ENCODE peak calls at places on chromosomes 6 and 20, in seven cellular contexts. I is B cell, V is fibroblast of the aortic adventitia, Q is A549, C is endodermal cell, L is heart left ventricle, G is GM12864. N is an unnamed sample.

GRCh38 chr6:170037541-170038250 is 253.2 kb downstream of the DLL1 start:
- DNase-seq in I (no peak), V (no peak), Q (no peak), C (no peak), L (no peak), G (no peak), N (no peak)

GRCh38 chr20:61886721-61887658 is 178.7 kb downstream of the TAF4 start:
- DNase-seq in I (peak; percentile 17), V (peak; percentile 30), Q (peak; percentile 57), C (peak; percentile 84), L (peak; percentile 60), G (no peak), N (no peak)

GRCh38 chr6:119172813-119173212 is 94.3 kb upstream of the FAM184A start:
- DNase-seq in I (no peak), V (no peak), Q (no peak), C (no peak), L (no peak), G (no peak), N (no peak)

GRCh38 chr6:107822154-107823046 is 1.7 kb downstream of the SCML4 start:
- DNase-seq in I (peak; percentile 69), V (no peak), Q (no peak), C (peak; percentile 35), L (no peak), G (peak; percentile 41), N (peak; percentile 64)

GRCh38 chr6:52089758-52090348 is 2.4 kb upstream of the PKHD1 start:
- DNase-seq in I (no peak), V (no peak), Q (no peak), C (no peak), L (no peak), G (no peak), N (no peak)

GRCh38 chr6:30898750-30899360 is 9.2 kb upstream of the GTF2H4 start:
- DNase-seq in I (no peak), V (no peak), Q (no peak), C (no peak), L (no peak), G (no peak), N (no peak)

GRCh38 chr6:45655630-45656422 is 278.1 kb upstream of the SUPT3H start:
- DNase-seq in I (no peak), V (peak; percentile 98), Q (peak; percentile 82), C (no peak), L (no peak), G (no peak), N (no peak)

GRCh38 chr6:139710578-139710977 is 336.1 kb upstream of the CITED2 start:
- DNase-seq in I (no peak), V (peak; percentile 43), Q (no peak), C (no peak), L (no peak), G (no peak), N (no peak)

GRCh38 chr6:28880894-28881780 is 42.6 kb downstream of the TRIM27 start:
- DNase-seq in I (peak; percentile 64), V (peak; percentile 85), Q (peak; percentile 74), C (peak; percentile 94), L (peak; percentile 69), G (no peak), N (peak; percentile 67)

GRCh38 chr6:126143650-126144260 is 157.4 kb downstream of the TRMT11 start:
- DNase-seq in I (no peak), V (peak; percentile 65), Q (no peak), C (no peak), L (no peak), G (no peak), N (no peak)

GRCh38 chr6:155481215-155481614 is 25.6 kb upstream of the NOX3 start:
- DNase-seq in I (no peak), V (peak; percentile 64), Q (no peak), C (no peak), L (no peak), G (no peak), N (no peak)

GRCh38 chr20:42752620-42753019 is 437.1 kb downstream of the PTPRT start:
- DNase-seq in I (no peak), V (no peak), Q (no peak), C (no peak), L (no peak), G (no peak), N (no peak)

GRCh38 chr6:149898966-149899365 is 1.1 kb upstream of the RAET1E start:
- DNase-seq in I (no peak), V (no peak), Q (no peak), C (peak; percentile 21), L (no peak), G (no peak), N (no peak)

GRCh38 chr6:146905313-146905712 is 298.9 kb upstream of the STXBP5 start:
- DNase-seq in I (no peak), V (peak; percentile 94), Q (peak; percentile 12), C (no peak), L (no peak), G (no peak), N (no peak)

GRCh38 chr6:2209226-2209809 is 36.1 kb downstream of the GMDS start:
- DNase-seq in I (peak; percentile 44), V (peak; percentile 18), Q (peak; percentile 54), C (peak; percentile 91), L (no peak), G (no peak), N (peak; percentile 38)

GRCh38 chr6:22717906-22718305 is 148.5 kb downstream of the HDGFL1 start:
- DNase-seq in I (no peak), V (no peak), Q (no peak), C (no peak), L (no peak), G (no peak), N (no peak)

GRCh38 chr6:161694995-161695394 is 421.1 kb upstream of the AGPAT4 start:
- DNase-seq in I (no peak), V (peak; percentile 33), Q (peak; percentile 19), C (peak; percentile 61), L (no peak), G (no peak), N (peak; percentile 32)
- TF ChIP-seq CTCF in I (no peak), V (peak; percentile 53), Q (peak; percentile 22), C (peak; percentile 75), L (peak; percentile 56), G (peak; percentile 30), N (peak; percentile 46)

GRCh38 chr20:58361549-58361948 is 27.5 kb upstream of the VAPB start:
- DNase-seq in I (no peak), V (no peak), Q (no peak), C (no peak), L (no peak), G (no peak), N (no peak)

GRCh38 chr20:58362117-58362516 is 26.9 kb upstream of the VAPB start:
- DNase-seq in I (no peak), V (no peak), Q (no peak), C (no peak), L (no peak), G (no peak), N (no peak)

GRCh38 chr20:58362970-58363369 is 26.1 kb upstream of the VAPB start:
- DNase-seq in I (no peak), V (no peak), Q (no peak), C (no peak), L (no peak), G (no peak), N (no peak)

GRCh38 chr20:58359441-58359840 is 29.6 kb upstream of the VAPB start:
- DNase-seq in I (no peak), V (peak; percentile 12), Q (no peak), C (peak; percentile 72), L (no peak), G (no peak), N (no peak)
- TF ChIP-seq CTCF in I (no peak), V (no peak), Q (no peak), C (peak; percentile 70), L (no peak), G (no peak), N (no peak)

GRCh38 chr20:18831830-18832229 is 18.2 kb downstream of the SCP2D1 start:
- DNase-seq in I (no peak), V (no peak), Q (no peak), C (no peak), L (no peak), G (no peak), N (no peak)

GRCh38 chr20:18837710-18838109 is 24.1 kb downstream of the SCP2D1 start:
- DNase-seq in I (no peak), V (no peak), Q (no peak), C (no peak), L (no peak), G (no peak), N (no peak)

GRCh38 chr20:18835850-18836249 is 22.3 kb downstream of the SCP2D1 start:
- DNase-seq in I (no peak), V (no peak), Q (no peak), C (no peak), L (no peak), G (no peak), N (no peak)

DNA sequence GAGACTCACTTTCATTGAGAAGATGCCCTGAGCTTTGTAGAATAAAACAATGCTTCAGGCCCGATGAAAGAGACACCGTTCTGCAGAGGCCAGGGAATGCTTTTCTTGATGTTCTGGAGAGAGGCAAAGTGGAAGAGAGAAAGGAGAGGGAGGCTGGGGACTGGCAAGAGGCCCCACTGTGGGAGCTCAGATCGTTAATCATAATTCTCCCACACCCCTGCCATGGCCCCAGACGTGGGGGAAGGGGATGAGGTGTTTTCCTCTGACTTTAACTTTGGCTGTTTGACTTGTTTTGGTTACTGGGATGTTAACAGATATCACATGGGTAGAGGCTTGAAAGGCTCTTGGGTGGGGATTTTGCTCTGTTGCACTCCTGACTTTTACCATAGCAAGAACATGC is 19.2 kb downstream of the SCP2D1 start:
- DNase-seq in I (no peak), V (no peak), Q (no peak), C (no peak), L (no peak), G (no peak), N (no peak)
- TF ChIP-seq CTCF in I (no peak), V (no peak), Q (no peak), C (no peak), L (no peak), G (no peak), N (no peak)

GRCh38 chr6:26640806-26641205 is 18.7 kb downstream of the ZNF322 start:
- DNase-seq in I (no peak), V (no peak), Q (no peak), C (no peak), L (no peak), G (no peak), N (no peak)
- TF ChIP-seq CTCF in I (no peak), V (no peak), Q (no peak), C (no peak), L (no peak), G (no peak), N (no peak)

N was measured in GM13977.